ENCODE peak calls at places on chromosomes 2 and 18, in six cellular contexts. F, D, X, V, W and G are unnamed samples.

GRCh38 chr18:12946549-12947354 is 1.1 kb upstream of the SEH1L start:
- DNase-seq in F (peak), D (no peak), X (peak), V (no peak), W (peak), G (peak)

GRCh38 chr18:35127201-35127600 is 86.0 kb downstream of the MAPRE2 start:
- DNase-seq in F (no peak), D (no peak), X (no peak), V (no peak), W (peak), G (peak)

GRCh38 chr2:175734679-175735078 is 267.4 kb downstream of the LNPK start:
- DNase-seq in F (no peak), D (no peak), X (no peak), V (no peak), W (no peak), G (no peak)

GRCh38 chr2:20630967-20631366 is 19.9 kb downstream of the HS1BP3 start:
- DNase-seq in F (no peak), D (no peak), X (peak), V (no peak), W (no peak), G (no peak)

GRCh38 chr2:100278986-100279385 is 43.3 kb downstream of the LONRF2 start:
- DNase-seq in F (no peak), D (no peak), X (no peak), V (no peak), W (peak), G (no peak)

GRCh38 chr2:239822146-239822945 is 202.8 kb downstream of the NDUFA10 start:
- DNase-seq in F (no peak), D (no peak), X (no peak), V (peak), W (peak), G (no peak)

GRCh38 chr2:231680284-231680991 is 27.9 kb upstream of the PTMA start:
- DNase-seq in F (no peak), D (no peak), X (no peak), V (peak), W (no peak), G (no peak)

GRCh38 chr2:199682001-199682400 is 169.0 kb downstream of the FTCDNL1 start:
- DNase-seq in F (no peak), D (no peak), X (no peak), V (no peak), W (no peak), G (no peak)

GRCh38 chr18:31399336-31400032 is 22.9 kb downstream of the DSG4 start:
- DNase-seq in F (no peak), D (no peak), X (no peak), V (no peak), W (peak), G (peak)

GRCh38 chr18:57909620-57910019 is 106.5 kb upstream of the ATP8B1 start:
- DNase-seq in F (no peak), D (no peak), X (no peak), V (no peak), W (no peak), G (no peak)

GRCh38 chr2:173021939-173022371 is 53.7 kb upstream of the MAP3K20 start:
- DNase-seq in F (peak), D (no peak), X (no peak), V (no peak), W (peak), G (no peak)

GRCh38 chr2:217399288-217399687 is 539.4 kb upstream of the TNP1 start:
- DNase-seq in F (peak), D (no peak), X (no peak), V (no peak), W (no peak), G (no peak)

GRCh38 chr18:11179959-11180519 is 30.7 kb upstream of the PIEZO2 start:
- DNase-seq in F (no peak), D (no peak), X (no peak), V (no peak), W (no peak), G (no peak)

GRCh38 chr2:83459456-83459855 is 999.6 kb downstream of the SUCLG1 start:
- DNase-seq in F (no peak), D (no peak), X (no peak), V (no peak), W (no peak), G (no peak)

GRCh38 chr2:147177449-147177848 is 667.4 kb upstream of the ACVR2A start:
- DNase-seq in F (peak), D (no peak), X (no peak), V (no peak), W (no peak), G (no peak)

GRCh38 chr18:22639026-22639463 is 221.3 kb upstream of the CTAGE1 start:
- DNase-seq in F (peak), D (no peak), X (no peak), V (no peak), W (no peak), G (no peak)

GRCh38 chr2:177295479-177295878 is 31.0 kb upstream of the NFE2L2 start:
- DNase-seq in F (peak), D (no peak), X (no peak), V (no peak), W (no peak), G (no peak)

GRCh38 chr2:126653102-126653501 is 2.9 kb upstream of the GYPC start:
- DNase-seq in F (no peak), D (no peak), X (no peak), V (no peak), W (no peak), G (no peak)

GRCh38 chr2:226213717-226214116 is 585.9 kb downstream of the IRS1 start:
- DNase-seq in F (peak), D (no peak), X (no peak), V (no peak), W (no peak), G (no peak)

GRCh38 chr2:111705206-111705605 is 178.8 kb downstream of the ANAPC1 start:
- DNase-seq in F (no peak), D (no peak), X (no peak), V (no peak), W (no peak), G (no peak)

GRCh38 chr2:120851116-120851773 is 115.6 kb downstream of the GLI2 start:
- DNase-seq in F (no peak), D (no peak), X (peak), V (no peak), W (no peak), G (no peak)

GRCh38 chr2:42359894-42360483 is 1.0 kb downstream of the COX7A2L start:
- DNase-seq in F (peak), D (no peak), X (no peak), V (no peak), W (peak), G (peak)

GRCh38 chr2:10910625-10911024 is 1.1 kb upstream of the KCNF1 start:
- DNase-seq in F (no peak), D (no peak), X (no peak), V (no peak), W (no peak), G (no peak)